ENCODE peak calls at places on chromosome 10, in four cellular contexts. B is EL, N is mesothelial cell of epicardium, H is amniotic epithelial cell. W is an unnamed sample.

GRCh38 chr10:35340975-35341374 is 4.7 kb downstream of the CCNY start:
- DNase-seq in B (peak), H (no peak), N (no peak), W (no peak)

GRCh38 chr10:110857265-110858158 is 14.2 kb upstream of the PDCD4 start:
- DNase-seq in H (peak), B (no peak), N (no peak), W (no peak)

GRCh38 chr10:11107953-11108352 is 90.3 kb downstream of the CELF2 start:
- DNase-seq in H (no peak), N (no peak), B (no peak), W (no peak)

GRCh38 chr10:30491204-30491603 is 57.2 kb downstream of the MAP3K8 start:
- DNase-seq in N (no peak), H (peak), B (peak), W (no peak)

GRCh38 chr10:1933215-1933614 is 195.9 kb upstream of the ADARB2 start:
- DNase-seq in B (no peak), H (no peak), N (no peak), W (no peak)

GRCh38 chr10:605632-606325 is 83.7 kb downstream of the DIP2C start:
- DNase-seq in B (no peak), N (no peak), H (no peak), W (no peak)

GRCh38 chr10:4022473-4022872 is 237.5 kb upstream of the KLF6 start:
- DNase-seq in H (peak), N (no peak), B (peak), W (no peak)

GRCh38 chr10:69048103-69048502 is 39.8 kb upstream of the SRGN start:
- DNase-seq in H (peak), N (no peak), B (peak), W (no peak)

GRCh38 chr10:110646417-110647135 is 2.4 kb downstream of the RBM20 start:
- DNase-seq in B (no peak), N (no peak), H (no peak), W (no peak)

GRCh38 chr10:24723788-24724380 is at the start of gene ARHGAP21:
- DNase-seq in B (peak), H (peak), N (peak), W (peak)

GRCh38 chr10:79444243-79445119 is 943 bp downstream of the ZCCHC24 start:
- DNase-seq in N (no peak), H (no peak), B (peak), W (peak)

GRCh38 chr10:1187855-1188555 is 131.8 kb downstream of the WDR37 start:
- DNase-seq in B (no peak), N (no peak), H (no peak), W (no peak)

GRCh38 chr10:80487422-80487785 is 33.3 kb downstream of the TSPAN14 start:
- DNase-seq in N (no peak), H (no peak), B (no peak), W (no peak)

GRCh38 chr10:91381562-91381923 is 28.6 kb upstream of the HECTD2 start:
- DNase-seq in B (no peak), H (no peak), N (no peak), W (no peak)

GRCh38 chr10:59057350-59057749 is 119.1 kb upstream of the PHYHIPL start:
- DNase-seq in H (no peak), N (no peak), B (no peak), W (no peak)

GRCh38 chr10:119327096-119327745 is 119.8 kb downstream of the GRK5 start:
- DNase-seq in H (no peak), N (no peak), B (no peak), W (no peak)

GRCh38 chr10:69662901-69663300 is 32.9 kb downstream of the FAM241B start:
- DNase-seq in H (no peak), B (no peak), N (no peak), W (no peak)

GRCh38 chr10:30542001-30542861 is 87.3 kb downstream of the LYZL2 start:
- DNase-seq in N (no peak), H (no peak), B (no peak), W (no peak)

GRCh38 chr10:128751284-128751683 is 625.1 kb upstream of the MKI67 start:
- DNase-seq in H (no peak), N (no peak), B (no peak), W (no peak)

GRCh38 chr10:23417254-23417653 is 21.6 kb upstream of the OTUD1 start:
- DNase-seq in N (no peak), B (no peak), H (no peak), W (no peak)

GRCh38 chr10:22308390-22308789 is 7.8 kb upstream of the COMMD3 start:
- DNase-seq in H (no peak), N (no peak), B (peak), W (no peak)

GRCh38 chr10:88342733-88343310 is 240.3 kb downstream of the RNLS start:
- DNase-seq in B (no peak), N (no peak), H (no peak), W (no peak)

GRCh38 chr10:68900427-68901105 is 549 bp upstream of the DDX50 start:
- DNase-seq in N (no peak), B (no peak), H (peak), W (no peak)

GRCh38 chr10:23067939-23068775 is 27.2 kb upstream of the MSRB2 start:
- DNase-seq in N (peak), B (peak), H (peak), W (peak)

GRCh38 chr10:31947144-31947926 is 18.7 kb upstream of the ARHGAP12 start:
- DNase-seq in B (peak), N (no peak), H (peak), W (no peak)

W was measured in effector CD8-positive, alpha-beta T cell.